ENCODE peak calls at places on chromosomes 13 and 19, in four cellular contexts. C is H54, P is AG04450, J is memory B cell. S is an unnamed sample.

GRCh38 chr19:3642296-3642695 is 15.7 kb upstream of the CACTIN start:
- DNase-seq in C (no peak), P (no peak), J (no peak), S (no peak)

GRCh38 chr19:45103200-45103624 is 10.2 kb downstream of the PPP1R37 start:
- DNase-seq in C (no peak), P (no peak), J (peak; percentile 26), S (no peak)

GRCh38 chr13:107421028-107421427 is 794.3 kb downstream of the LIG4 start:
- DNase-seq in C (no peak), P (peak; percentile 7), J (no peak), S (no peak)

GRCh38 chr13:113981201-113981605 is 7.3 kb upstream of the C13orf46 start:
- DNase-seq in C (peak; percentile 84), P (no peak), J (no peak), S (no peak)

GRCh38 chr19:42052241-42052863 is 17.7 kb downstream of the GRIK5 start:
- DNase-seq in C (no peak), P (no peak), J (no peak), S (no peak)

GRCh38 chr13:101640797-101641400 is 188.4 kb downstream of the ITGBL1 start:
- DNase-seq in C (peak; percentile 15), P (peak; percentile 18), J (no peak), S (peak; percentile 67)

GRCh38 chr19:19900124-19900523 is 622 bp upstream of the ZNF93 start:
- DNase-seq in C (no peak), P (peak; percentile 61), J (peak; percentile 12), S (peak; percentile 53)

GRCh38 chr19:6963937-6964336 is 57.3 kb downstream of the MBD3L2B start:
- DNase-seq in C (no peak), P (no peak), J (no peak), S (no peak)

GRCh38 chr13:42715909-42716308 is 65.5 kb upstream of the FAM216B start:
- DNase-seq in C (no peak), P (no peak), J (no peak), S (no peak)

GRCh38 chr19:48284891-48285290 is 15.0 kb downstream of the ZNF114 start:
- DNase-seq in C (no peak), P (no peak), J (no peak), S (no peak)

GRCh38 chr13:103187621-103188020 is 121.4 kb upstream of the SLC10A2 start:
- DNase-seq in C (no peak), P (no peak), J (no peak), S (no peak)

GRCh38 chr19:52997975-52998374 is 15.7 kb upstream of the ERVV-1 start:
- DNase-seq in C (no peak), P (no peak), J (no peak), S (no peak)

GRCh38 chr13:28031220-28031903 is 42.9 kb upstream of the URAD start:
- DNase-seq in C (no peak), P (no peak), J (peak; percentile 16), S (no peak)

GRCh38 chr19:2327773-2328400 is 499 bp downstream of the LSM7 start:
- DNase-seq in C (peak; percentile 60), P (peak; percentile 29), J (no peak), S (peak; percentile 72)

GRCh38 chr13:40389081-40389641 is 277.3 kb downstream of the FOXO1 start:
- DNase-seq in C (no peak), P (no peak), J (peak; percentile 23), S (no peak)

GRCh38 chr19:14957464-14957863 is 16.2 kb downstream of the OR7C2 start:
- DNase-seq in C (no peak), P (no peak), J (no peak), S (no peak)

GRCh38 chr19:16561382-16561781 is 10.8 kb downstream of the SLC35E1 start:
- DNase-seq in C (no peak), P (no peak), J (no peak), S (no peak)

GRCh38 chr19:11673608-11674041 is 65.1 kb downstream of the ZNF823 start:
- DNase-seq in C (peak; percentile 18), P (no peak), J (peak; percentile 14), S (no peak)

GRCh38 chr13:46469064-46469463 is 82.0 kb upstream of the RUBCNL start:
- DNase-seq in C (no peak), P (no peak), J (no peak), S (peak; percentile 62)

GRCh38 chr19:56217039-56217949 is 15.2 kb downstream of the ZSCAN5C start:
- DNase-seq in C (no peak), P (no peak), J (no peak), S (no peak)

GRCh38 chr13:57640582-57640981 is 9.0 kb downstream of the PCDH17 start:
- DNase-seq in C (no peak), P (no peak), J (no peak), S (peak; percentile 24)

GRCh38 chr13:50761406-50761805 is 82.1 kb downstream of the DLEU7 start:
- DNase-seq in C (no peak), P (no peak), J (no peak), S (no peak)

GRCh38 chr19:12946092-12946845 is 607 bp downstream of the RAD23A start:
- DNase-seq in C (no peak), P (peak; percentile 48), J (peak; percentile 58), S (peak; percentile 54)

GRCh38 chr19:15292847-15293582 is 39.3 kb downstream of the BRD4 start:
- DNase-seq in C (no peak), P (no peak), J (no peak), S (no peak)

GRCh38 chr19:19670070-19670551 is 1.5 kb downstream of the ZNF101 start:
- DNase-seq in C (no peak), P (no peak), J (no peak), S (no peak)

GRCh38 chr19:55526216-55527196 is 10.4 kb downstream of the SBK2 start:
- DNase-seq in C (peak; percentile 71), P (no peak), J (no peak), S (peak; percentile 71)

GRCh38 chr19:37931941-37932655 is 25.1 kb downstream of the SIPA1L3 start:
- DNase-seq in C (peak; percentile 75), P (peak; percentile 38), J (peak; percentile 37), S (no peak)

GRCh38 chr13:113666324-113666660 is 727 bp upstream of the GRK1 start:
- DNase-seq in C (no peak), P (no peak), J (no peak), S (no peak)

GRCh38 chr13:49062297-49062896 is 86.7 kb downstream of the FNDC3A start:
- DNase-seq in C (no peak), P (no peak), J (no peak), S (no peak)

GRCh38 chr19:28485300-28485699 is 727.7 kb downstream of the UQCRFS1 start:
- DNase-seq in C (no peak), P (no peak), J (no peak), S (no peak)

GRCh38 chr13:73168993-73169401 is 110.2 kb downstream of the KLF5 start:
- DNase-seq in C (no peak), P (peak; percentile 30), J (no peak), S (no peak)

GRCh38 chr19:11168568-11168967 is 13.0 kb upstream of the SPC24 start:
- DNase-seq in C (peak; percentile 90), P (peak; percentile 69), J (no peak), S (peak; percentile 83)

GRCh38 chr13:94550030-94550738 is 45.8 kb downstream of the TGDS start:
- DNase-seq in C (peak; percentile 65), P (peak; percentile 7), J (no peak), S (no peak)

GRCh38 chr19:46466536-46467199 is 4.7 kb downstream of the PNMA8A start:
- DNase-seq in C (peak; percentile 62), P (peak; percentile 80), J (no peak), S (peak; percentile 72)

GRCh38 chr13:80338781-80339577 is 1.9 kb downstream of the SPRY2 start:
- DNase-seq in C (peak; percentile 57), P (peak; percentile 56), J (no peak), S (peak; percentile 73)

GRCh38 chr13:47548294-47548825 is 452.7 kb downstream of the SUCLA2 start:
- DNase-seq in C (no peak), P (no peak), J (no peak), S (no peak)

GRCh38 chr19:470701-471100 is 9.9 kb upstream of the SHC2 start:
- DNase-seq in C (no peak), P (no peak), J (no peak), S (no peak)

GRCh38 chr19:51639916-51640315 is 6.7 kb downstream of the SIGLEC14 start:
- DNase-seq in C (no peak), P (no peak), J (no peak), S (no peak)

GRCh38 chr13:76822691-76823267 is 63.4 kb downstream of the KCTD12 start:
- DNase-seq in C (no peak), P (no peak), J (no peak), S (no peak)

GRCh38 chr19:7565332-7565731 is 29.8 kb downstream of the PNPLA6 start:
- DNase-seq in C (no peak), P (no peak), J (no peak), S (no peak)

S was measured in skeletal muscle cell.